ENCODE peak calls at places on chromosomes 5 and 9, in nine cellular contexts. S is dorsolateral prefrontal cortex; G is SK-N-SH; R is endodermal cell; Y is GM13977; X is body of pancreas; Z is chondrocyte; E is cardiac muscle cell; A is activated CD8-positive, alpha-beta T cell treated with anti-CD3 and anti-CD28 coated beads for 36 hours. K is an unnamed sample.
A peak's percentile ranks its signal among the peaks of the same experiment; 100 is the strongest.

GRCh38 chr5:179153341-179153901 is 93.2 kb downstream of the ZNF354C start:
- DNase-seq in E (no peak), X (no peak), Y (no peak), R (no peak), G (no peak), A (no peak), Z (peak; percentile 87), S (no peak), K (no peak)

GRCh38 chr9:134067904-134068741 is at the start of gene BRD3:
- DNase-seq in Z (no peak), E (peak; percentile 93), G (peak; percentile 98), R (peak; percentile 92), X (peak; percentile 89), A (peak; percentile 85), S (peak; percentile 85), Y (peak; percentile 98), K (peak; percentile 92)

GRCh38 chr5:230711-231110 is 12.6 kb downstream of the SDHA start:
- DNase-seq in Z (no peak), S (no peak), G (no peak), E (no peak), Y (no peak), X (no peak), R (no peak), A (no peak), K (no peak)

GRCh38 chr5:127260686-127261085 is 29.9 kb upstream of the MEGF10 start:
- DNase-seq in Z (no peak), X (no peak), E (no peak), R (no peak), A (no peak), Y (no peak), S (no peak), G (no peak), K (no peak)

GRCh38 chr5:167767775-167768174 is 523.7 kb upstream of the WWC1 start:
- DNase-seq in G (no peak), E (no peak), R (no peak), Z (no peak), S (no peak), A (no peak), Y (no peak), X (no peak), K (no peak)

GRCh38 chr5:159915913-159916840 is at the start of gene ADRA1B:
- DNase-seq in G (peak; percentile 94), A (peak; percentile 64), Z (no peak), X (peak; percentile 40), E (peak; percentile 78), Y (peak; percentile 88), S (peak; percentile 26), R (peak; percentile 89), K (peak; percentile 77)

GRCh38 chr5:92613546-92613945 is 967.5 kb downstream of the NR2F1-AS1 start:
- DNase-seq in G (no peak), R (no peak), A (no peak), X (no peak), E (peak; percentile 17), S (no peak), Z (no peak), Y (no peak), K (no peak)

GRCh38 chr5:167916706-167917105 is 374.7 kb upstream of the WWC1 start:
- DNase-seq in Z (no peak), E (peak; percentile 55), G (no peak), R (peak; percentile 66), A (no peak), S (no peak), Y (no peak), X (peak; percentile 18), K (no peak)

GRCh38 chr9:131162886-131163285 is 37.5 kb downstream of the NUP214 start:
- DNase-seq in Y (no peak), A (no peak), X (no peak), S (no peak), R (peak; percentile 67), E (no peak), G (no peak), Z (no peak), K (no peak)

GRCh38 chr5:72256536-72256935 is 63.5 kb downstream of the MRPS27 start:
- DNase-seq in A (no peak), Z (no peak), R (no peak), Y (no peak), S (no peak), G (no peak), X (no peak), E (no peak), K (no peak)

GRCh38 chr9:100700689-100701318 is 122.9 kb downstream of the CAVIN4 start:
- DNase-seq in G (peak; percentile 23), Y (peak; percentile 29), Z (no peak), R (peak; percentile 75), X (peak; percentile 45), S (peak; percentile 4), A (peak; percentile 21), E (peak; percentile 54), K (no peak)

GRCh38 chr5:120240716-120241115 is 223.4 kb upstream of the PRR16 start:
- DNase-seq in E (peak; percentile 43), X (no peak), G (no peak), A (no peak), R (no peak), Z (no peak), Y (no peak), S (no peak), K (no peak)

GRCh38 chr9:116250881-116251280 is 97.3 kb downstream of the PAPPA start:
- DNase-seq in R (no peak), E (no peak), A (no peak), X (no peak), Y (no peak), G (no peak), Z (no peak), S (no peak), K (no peak)

GRCh38 chr9:121285835-121286687 is 18.1 kb downstream of the GSN start:
- DNase-seq in Y (no peak), R (peak; percentile 85), A (no peak), E (peak; percentile 79), G (no peak), Z (peak; percentile 71), X (peak; percentile 74), S (no peak), K (no peak)

DNA sequence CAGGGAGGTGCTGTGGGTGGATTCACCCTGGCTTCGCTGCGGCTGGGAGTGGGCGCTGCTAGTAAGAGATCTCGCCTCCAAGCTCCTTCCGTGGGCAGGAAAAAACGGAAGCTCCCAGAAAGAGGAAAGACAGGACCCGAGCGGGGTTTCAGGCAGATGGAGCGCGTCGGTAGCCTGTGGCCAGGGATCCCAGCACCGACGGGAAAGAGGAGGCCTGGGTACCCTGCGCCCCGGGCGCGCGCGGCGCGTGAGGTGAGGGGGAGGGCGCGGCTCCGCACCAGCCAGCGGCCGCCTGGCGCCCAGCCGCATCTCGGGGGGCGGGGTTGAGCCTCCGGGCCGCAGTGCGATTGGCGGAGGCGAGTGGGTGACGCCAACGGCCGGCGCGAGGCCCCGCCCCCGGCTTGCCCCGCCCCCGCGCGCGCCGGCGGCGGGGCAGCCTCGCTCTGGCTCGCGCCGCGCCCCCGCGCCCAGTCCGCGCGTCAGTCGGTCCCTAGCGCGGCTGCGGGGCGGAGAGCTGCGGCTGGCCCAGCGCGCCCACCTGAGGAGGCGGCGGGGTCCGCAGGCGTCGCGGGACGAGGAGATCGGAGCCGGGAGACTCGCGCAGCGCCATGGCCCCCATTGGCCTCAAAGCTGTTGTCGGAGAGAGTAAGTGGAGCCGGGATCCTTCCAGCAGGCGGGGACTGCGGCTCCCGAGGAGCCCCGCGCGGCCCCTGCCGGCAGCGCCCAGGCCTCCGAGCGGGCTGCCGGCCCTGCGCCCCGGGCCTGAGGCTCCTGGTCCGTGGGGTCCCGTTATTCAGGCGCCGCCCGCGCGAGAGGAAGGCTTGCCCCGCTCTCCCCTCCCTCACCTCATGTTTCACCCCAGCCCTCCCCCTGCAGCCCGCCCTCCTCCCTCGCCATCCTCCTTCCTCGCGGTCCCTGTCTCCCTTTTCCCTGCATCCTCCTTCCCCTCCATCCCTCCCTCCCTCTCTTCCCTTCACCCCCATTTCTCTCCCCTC is at the start of gene STXBP1:
- DNase-seq in R (peak; percentile 95), S (peak; percentile 96), Y (peak; percentile 99), Z (peak; percentile 92), E (peak; percentile 89), X (peak; percentile 90), G (peak; percentile 98), A (peak; percentile 84), K (peak; percentile 98)
- TF ChIP-seq CTCF in R (peak; percentile 50), S (no peak), Y (no peak), Z (peak; percentile 68), E (peak; percentile 19), X (no peak), G (peak; percentile 17), A (no peak), K (no peak)

GRCh38 chr5:180670586-180671359 is 21.4 kb upstream of the FLT4 start:
- DNase-seq in Z (no peak), X (peak; percentile 61), Y (peak; percentile 70), S (peak; percentile 55), A (peak; percentile 77), E (peak; percentile 58), G (peak; percentile 61), R (peak; percentile 82), K (peak; percentile 54)
- TF ChIP-seq CTCF in Z (peak; percentile 83), X (peak; percentile 65), Y (peak; percentile 76), S (peak; percentile 69), A (peak; percentile 74), E (peak; percentile 62), G (peak; percentile 66), R (peak; percentile 87), K (peak; percentile 74)

GRCh38 chr9:118522093-118523028 is 818.2 kb downstream of the TLR4 start:
- DNase-seq in Z (no peak), S (peak; percentile 5), E (peak; percentile 37), A (peak; percentile 33), Y (peak; percentile 45), R (peak; percentile 92), X (peak; percentile 30), G (peak; percentile 48), K (peak; percentile 30)
- TF ChIP-seq CTCF in Z (peak; percentile 90), S (peak; percentile 46), E (peak; percentile 30), A (peak; percentile 35), Y (peak; percentile 80), R (peak; percentile 93), X (peak; percentile 13), G (peak; percentile 51), K (peak; percentile 70)

GRCh38 chr5:7793861-7794260 is 57.1 kb downstream of the CFAP90 start:
- DNase-seq in Y (no peak), G (no peak), X (no peak), A (no peak), S (no peak), E (no peak), Z (no peak), R (no peak), K (no peak)
- TF ChIP-seq CTCF in Y (no peak), G (no peak), X (no peak), A (no peak), S (no peak), E (no peak), Z (no peak), R (no peak), K (no peak)

GRCh38 chr5:94159144-94159543 is 417.7 kb upstream of the POU5F2 start:
- DNase-seq in Z (no peak), E (no peak), Y (no peak), S (no peak), G (no peak), A (no peak), R (no peak), X (no peak), K (no peak)
- TF ChIP-seq CTCF in Z (peak; percentile 36), E (no peak), Y (no peak), S (no peak), G (peak; percentile 18), A (no peak), R (peak; percentile 48), X (no peak), K (no peak)

DNA sequence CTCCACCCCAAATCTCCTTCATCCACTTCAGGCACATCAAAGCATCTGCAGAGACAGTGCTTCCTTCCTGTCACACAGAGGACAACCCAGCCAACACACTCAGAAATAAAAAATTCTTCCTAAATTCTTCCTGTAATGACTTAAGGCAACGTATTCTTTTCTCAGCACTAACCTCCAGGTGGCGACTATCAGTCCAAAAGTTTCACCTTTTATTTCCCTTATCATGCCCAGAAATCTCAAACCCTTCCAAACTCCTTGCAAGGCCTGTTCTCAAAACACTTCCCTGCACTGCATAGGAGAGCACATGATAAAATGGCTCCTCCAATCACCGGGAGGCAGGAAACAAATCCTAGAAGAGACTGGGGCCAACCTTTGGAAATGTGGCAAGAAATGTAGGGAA is 35.1 kb downstream of the SLIT3 start:
- DNase-seq in X (no peak), S (no peak), E (no peak), R (no peak), G (no peak), A (no peak), Z (no peak), Y (peak; percentile 11), K (no peak)
- TF ChIP-seq CTCF in X (no peak), S (no peak), E (no peak), R (peak; percentile 69), G (peak; percentile 36), A (no peak), Z (peak; percentile 67), Y (no peak), K (peak; percentile 4)

K was measured in GM10248.